ENCODE peak calls at places on chromosomes 11 and 22, in six cellular contexts. Q is WERI-Rb-1, K is uterus, X is hepatocyte, A is HFFc6, D is GM23338. N is an unnamed sample.
A peak's percentile ranks its signal among the peaks of the same experiment; 100 is the strongest.

GRCh38 chr22:48553694-48554308 is 1273.9 kb downstream of the BRD1 start:
- DNase-seq in A (no peak), Q (no peak), K (no peak), D (no peak), X (no peak), N (no peak)

GRCh38 chr22:50078246-50078645 is 7.0 kb downstream of the MLC1 start:
- DNase-seq in A (no peak), X (no peak), K (no peak), Q (no peak), D (no peak), N (no peak)

GRCh38 chr11:65468874-65469333 is 29.9 kb upstream of the MALAT1 start:
- DNase-seq in A (no peak), X (peak; percentile 91), D (peak; percentile 94), Q (peak; percentile 88), K (peak; percentile 65), N (peak; percentile 61)

GRCh38 chr11:95335989-95336388 is 105.0 kb upstream of the SESN3 start:
- DNase-seq in D (no peak), A (no peak), X (no peak), Q (no peak), K (no peak), N (no peak)

GRCh38 chr11:111635706-111636045 is 33.4 kb downstream of the SIK2 start:
- DNase-seq in X (no peak), Q (no peak), K (peak; percentile 35), D (no peak), A (no peak), N (no peak)

GRCh38 chr22:50671641-50672040 is 982 bp upstream of the SHANK3 start:
- DNase-seq in Q (no peak), K (no peak), X (peak; percentile 3), D (no peak), A (no peak), N (peak; percentile 68)

GRCh38 chr22:39292561-39293074 is 26.8 kb downstream of the RPL3 start:
- DNase-seq in A (peak; percentile 88), X (peak; percentile 82), D (peak; percentile 47), Q (peak; percentile 27), K (peak; percentile 95), N (peak; percentile 90)

GRCh38 chr11:112516261-112516660 is 255.6 kb upstream of the PLET1 start:
- DNase-seq in Q (no peak), K (no peak), X (no peak), A (no peak), D (no peak), N (no peak)

GRCh38 chr11:7573558-7574296 is 59.9 kb downstream of the PPFIBP2 start:
- DNase-seq in Q (no peak), K (no peak), X (peak; percentile 75), D (peak; percentile 67), A (no peak), N (no peak)

GRCh38 chr22:20904008-20904979 is 12.9 kb upstream of the CRKL start:
- DNase-seq in D (no peak), K (peak; percentile 55), X (peak; percentile 66), Q (no peak), A (peak; percentile 95), N (no peak)

GRCh38 chr11:15944460-15944859 is 411.9 kb downstream of the SOX6 start:
- DNase-seq in Q (no peak), D (peak; percentile 6), A (peak; percentile 6), K (no peak), X (no peak), N (no peak)

GRCh38 chr11:65121447-65121864 is 478 bp downstream of the FAU start:
- DNase-seq in K (peak; percentile 25), A (no peak), X (peak; percentile 72), Q (no peak), D (peak; percentile 35), N (no peak)

GRCh38 chr11:113314389-113315301 is at the start of gene TTC12:
- DNase-seq in A (peak; percentile 77), X (peak; percentile 97), D (peak; percentile 98), Q (peak; percentile 95), K (peak; percentile 91), N (peak; percentile 94)

GRCh38 chr22:25896098-25896497 is 154.1 kb downstream of the MYO18B start:
- DNase-seq in X (peak; percentile 13), K (no peak), D (peak; percentile 61), Q (peak; percentile 29), A (no peak), N (no peak)

GRCh38 chr11:65488273-65489058 is 10.4 kb upstream of the MALAT1 start:
- DNase-seq in Q (no peak), X (peak; percentile 77), A (peak; percentile 71), K (peak; percentile 85), D (no peak), N (no peak)

GRCh38 chr11:120168960-120169681 is 31.2 kb upstream of the TRIM29 start:
- DNase-seq in D (peak; percentile 89), A (no peak), Q (peak; percentile 74), X (peak; percentile 81), K (no peak), N (peak; percentile 81)

GRCh38 chr22:33853200-33854097 is 66.8 kb downstream of the LARGE1 start:
- DNase-seq in K (peak; percentile 67), A (peak; percentile 59), Q (no peak), D (peak; percentile 64), X (peak; percentile 58), N (peak; percentile 68)

GRCh38 chr11:126495281-126495680 is 139.8 kb downstream of the ST3GAL4 start:
- DNase-seq in D (no peak), A (no peak), X (no peak), K (no peak), Q (no peak), N (no peak)

GRCh38 chr11:128472128-128473110 is 114.9 kb downstream of the ETS1 start:
- DNase-seq in Q (no peak), A (peak; percentile 51), K (no peak), X (no peak), D (no peak), N (no peak)

GRCh38 chr11:114077482-114078305 is 18.2 kb downstream of the ZBTB16 start:
- DNase-seq in D (no peak), A (no peak), X (peak; percentile 48), K (no peak), Q (no peak), N (no peak)

GRCh38 chr11:106457727-106458126 is 380.3 kb downstream of the AASDHPPT start:
- DNase-seq in D (no peak), A (peak; percentile 77), X (no peak), K (no peak), Q (no peak), N (no peak)

GRCh38 chr11:6096417-6096816 is 11.1 kb upstream of the OR56B4 start:
- DNase-seq in D (no peak), K (no peak), X (no peak), A (no peak), Q (no peak), N (peak; percentile 13)

GRCh38 chr11:107566569-107566968 is 1.0 kb upstream of the ALKBH8 start:
- DNase-seq in K (no peak), D (no peak), A (no peak), X (no peak), Q (no peak), N (no peak)

GRCh38 chr22:17913705-17914282 is 110.6 kb downstream of the MICAL3 start:
- DNase-seq in X (no peak), A (peak; percentile 60), D (no peak), Q (no peak), K (no peak), N (no peak)

GRCh38 chr11:34198523-34198922 is 93.1 kb downstream of the NAT10 start:
- DNase-seq in D (no peak), X (no peak), A (no peak), K (no peak), Q (no peak), N (no peak)

GRCh38 chr11:90722552-90723190 is 499.8 kb upstream of the CHORDC1 start:
- DNase-seq in K (no peak), A (no peak), X (no peak), D (no peak), Q (no peak), N (no peak)

GRCh38 chr11:106398396-106399074 is 321.1 kb downstream of the AASDHPPT start:
- DNase-seq in D (no peak), X (peak; percentile 14), A (peak; percentile 37), K (no peak), Q (no peak), N (no peak)

GRCh38 chr11:17987826-17988225 is 25.0 kb downstream of the SERGEF start:
- DNase-seq in A (no peak), D (no peak), X (no peak), K (no peak), Q (no peak), N (no peak)

GRCh38 chr11:17988465-17988864 is 24.4 kb downstream of the SERGEF start:
- DNase-seq in D (no peak), K (no peak), A (no peak), Q (no peak), X (no peak), N (no peak)

GRCh38 chr11:17985517-17985916 is 27.3 kb downstream of the SERGEF start:
- DNase-seq in Q (no peak), X (peak; percentile 54), D (no peak), A (peak; percentile 22), K (peak; percentile 12), N (peak; percentile 7)

GRCh38 chr11:17986007-17986710 is 26.7 kb downstream of the SERGEF start:
- DNase-seq in A (peak; percentile 60), X (peak; percentile 27), D (no peak), K (peak; percentile 52), Q (no peak), N (no peak)

GRCh38 chr11:17986711-17987220 is 26.1 kb downstream of the SERGEF start:
- DNase-seq in Q (no peak), A (no peak), D (no peak), K (no peak), X (peak; percentile 48), N (no peak)
- TF ChIP-seq CTCF in Q (no peak), A (peak; percentile 71), D (no peak), K (peak; percentile 6), X (peak; percentile 32), N (no peak)

DNA sequence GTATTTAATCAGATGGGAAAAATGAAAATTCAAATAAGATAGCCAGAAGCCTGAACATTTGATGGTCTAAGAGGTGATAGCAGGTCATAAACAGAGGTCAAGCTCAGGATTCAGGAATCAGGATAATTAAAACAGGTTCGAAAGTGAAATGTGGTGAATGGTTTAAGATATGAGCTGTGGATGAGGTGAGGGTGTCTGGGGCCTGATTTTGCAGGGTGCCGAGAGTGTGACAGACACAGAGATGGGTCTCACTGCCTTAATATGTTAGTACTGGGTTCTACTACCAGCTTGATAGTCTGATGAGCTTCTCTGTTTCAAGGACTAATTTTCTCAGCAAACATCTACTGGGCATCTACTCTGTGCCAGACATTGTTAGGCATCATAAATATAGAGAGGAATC is 19.9 kb upstream of the EMSY start:
- DNase-seq in D (no peak), K (no peak), A (no peak), X (no peak), Q (no peak), N (no peak)
- TF ChIP-seq CTCF in D (no peak), K (no peak), A (no peak), X (no peak), Q (no peak), N (no peak)

GRCh38 chr11:2208691-2209369 is 37.2 kb upstream of the TH start:
- DNase-seq in K (peak; percentile 18), A (no peak), X (no peak), D (peak; percentile 39), Q (no peak), N (no peak)
- TF ChIP-seq CTCF in K (no peak), A (peak; percentile 20), X (peak; percentile 18), D (peak; percentile 18), Q (peak; percentile 46), N (no peak)

DNA sequence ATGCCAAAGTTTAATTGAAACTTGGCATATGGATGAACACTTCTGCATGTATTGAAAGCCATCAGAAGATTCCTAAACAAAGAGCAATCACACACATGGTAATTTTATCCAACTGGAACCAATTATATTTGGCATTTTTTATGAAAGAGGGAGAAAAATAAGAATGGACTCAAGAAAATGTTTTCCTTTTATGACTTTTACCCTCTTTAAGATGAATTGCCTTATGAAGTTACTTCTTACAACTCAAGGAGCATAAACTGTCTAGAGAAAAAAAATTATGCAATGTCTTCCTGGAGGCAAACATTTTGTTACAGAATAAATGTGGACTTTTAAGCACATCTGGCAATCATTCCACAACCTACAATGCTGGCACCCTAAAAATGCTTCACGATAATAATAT is 7.3 kb downstream of the TRPC6 start:
- DNase-seq in D (no peak), K (no peak), X (no peak), Q (no peak), A (no peak), N (no peak)
- TF ChIP-seq CTCF in D (no peak), K (no peak), X (no peak), Q (no peak), A (no peak), N (no peak)